ENCODE peak calls at places on chromosomes 13 and 19, in nine cellular contexts. Y is foreskin fibroblast; Z is CD4-positive, alpha-beta T cell; F is NCI-H1092; E is cardiac fibroblast; R is nephron progenitor cell; Q is small intestine; D is NCI-H524 treated with DMSO at 0.1 percent for 48 hours; V is HEK293T. B is an unnamed sample.

GRCh38 chr19:30719189-30719990 is 347.2 kb downstream of the ZNF536 start:
- DNase-seq in Y (peak; percentile 12), Z (no peak), F (no peak), E (peak; percentile 44), R (peak; percentile 59), Q (peak; percentile 65), D (no peak), V (peak; percentile 54), B (no peak)

GRCh38 chr13:40790232-40790631 is 821 bp downstream of the SLC25A15 start:
- DNase-seq in Y (no peak), Z (no peak), F (no peak), E (no peak), R (no peak), Q (no peak), D (no peak), V (no peak), B (no peak)

GRCh38 chr19:39038098-39038497 is 5.7 kb upstream of the FBXO27 start:
- DNase-seq in Y (peak; percentile 21), Z (no peak), F (no peak), E (peak; percentile 51), R (peak; percentile 47), Q (peak; percentile 80), D (peak; percentile 19), V (peak; percentile 79), B (peak; percentile 39)

GRCh38 chr13:30340367-30341184 is 33.2 kb upstream of the KATNAL1 start:
- DNase-seq in Y (peak; percentile 92), Z (no peak), F (no peak), E (peak; percentile 81), R (no peak), Q (no peak), D (peak; percentile 99), V (no peak), B (no peak)

GRCh38 chr19:57872450-57872849 is 16.4 kb downstream of the ZNF814 start:
- DNase-seq in Y (no peak), Z (no peak), F (no peak), E (no peak), R (no peak), Q (no peak), D (no peak), V (no peak), B (no peak)

GRCh38 chr19:5738423-5738822 is 18.0 kb downstream of the CATSPERD start:
- DNase-seq in Y (no peak), Z (no peak), F (no peak), E (peak; percentile 2), R (no peak), Q (peak; percentile 6), D (no peak), V (no peak), B (no peak)

GRCh38 chr19:44582581-44583265 is 30.6 kb upstream of the IGSF23 start:
- DNase-seq in Y (no peak), Z (no peak), F (no peak), E (peak; percentile 38), R (peak; percentile 48), Q (peak; percentile 39), D (no peak), V (peak; percentile 75), B (no peak)

GRCh38 chr13:114062341-114062740 is 70.1 kb downstream of the RASA3 start:
- DNase-seq in Y (no peak), Z (no peak), F (no peak), E (no peak), R (no peak), Q (no peak), D (no peak), V (no peak), B (no peak)

GRCh38 chr13:33642374-33643065 is 175.4 kb upstream of the RFC3 start:
- DNase-seq in Y (peak; percentile 82), Z (no peak), F (no peak), E (peak; percentile 92), R (no peak), Q (peak; percentile 66), D (no peak), V (no peak), B (no peak)

GRCh38 chr19:49073514-49074378 is 1.2 kb upstream of the KCNA7 start:
- DNase-seq in Y (no peak), Z (no peak), F (no peak), E (no peak), R (no peak), Q (no peak), D (no peak), V (peak; percentile 70), B (no peak)

GRCh38 chr13:48515732-48516131 is 17.1 kb downstream of the RCBTB2 start:
- DNase-seq in Y (no peak), Z (no peak), F (no peak), E (no peak), R (no peak), Q (no peak), D (no peak), V (no peak), B (no peak)

GRCh38 chr19:16862826-16863405 is 25.9 kb upstream of the F2RL3 start:
- DNase-seq in Y (no peak), Z (no peak), F (no peak), E (no peak), R (no peak), Q (no peak), D (no peak), V (no peak), B (no peak)

GRCh38 chr19:50639121-50640112 is at the start of gene SYT3:
- DNase-seq in Y (peak; percentile 24), Z (no peak), F (no peak), E (peak; percentile 58), R (peak; percentile 79), Q (no peak), D (peak; percentile 17), V (peak; percentile 82), B (no peak)

B was measured in DMS 273 treated with DMSO at 0.1 percent for 48 hours.